ENCODE peak calls at places on chromosomes 5 and 9, in ten cellular contexts. J is endodermal cell; B is GM06990; K is fibroblast of lung; W is kidney epithelial cell; L is lung; O is activated CD8-positive, alpha-beta T cell treated with anti-CD3 and anti-CD28 coated beads for 36 hours; S is A549; X is mesothelial cell of epicardium; F is HCT116. T is an unnamed sample.
A peak's percentile ranks its signal among the peaks of the same experiment; 100 is the strongest.

GRCh38 chr5:20368581-20368980 is 380.6 kb upstream of the CDH18 start:
- DNase-seq in L (no peak), O (no peak), S (no peak), W (no peak), X (no peak), K (no peak), B (no peak), F (no peak), J (no peak), T (no peak)

GRCh38 chr5:142548739-142549275 is 137.1 kb downstream of the FGF1 start:
- DNase-seq in W (peak; percentile 82), F (peak; percentile 93), J (peak; percentile 94), X (no peak), O (peak; percentile 47), L (peak; percentile 62), K (peak; percentile 92), S (peak; percentile 79), B (peak; percentile 1), T (peak; percentile 96)

GRCh38 chr5:440413-441180 is 2.4 kb upstream of the EXOC3 start:
- DNase-seq in X (no peak), J (peak; percentile 29), F (no peak), B (no peak), S (no peak), W (no peak), K (no peak), L (no peak), O (no peak), T (no peak)

GRCh38 chr5:124161286-124161685 is 585.2 kb downstream of the ZNF608 start:
- DNase-seq in X (no peak), W (no peak), S (no peak), K (no peak), L (no peak), F (no peak), B (no peak), O (no peak), J (no peak), T (no peak)

GRCh38 chr5:115962565-115963402 is 509 bp downstream of the LVRN start:
- DNase-seq in S (no peak), K (peak; percentile 33), L (no peak), F (no peak), B (no peak), J (peak; percentile 74), X (no peak), W (no peak), O (peak; percentile 6), T (peak; percentile 52)

GRCh38 chr5:173643964-173644363 is 27.5 kb upstream of the BOD1 start:
- DNase-seq in O (peak; percentile 26), B (peak; percentile 41), L (no peak), F (no peak), W (no peak), K (peak; percentile 28), X (no peak), S (no peak), J (peak; percentile 77), T (no peak)

GRCh38 chr9:112061152-112061740 is 113.9 kb downstream of the SUSD1 start:
- DNase-seq in B (peak; percentile 65), F (peak; percentile 61), X (no peak), L (peak; percentile 57), K (peak; percentile 99), J (no peak), O (peak; percentile 65), W (peak; percentile 95), S (peak; percentile 81), T (peak; percentile 96)

GRCh38 chr9:6960777-6961176 is 203.0 kb downstream of the KDM4C start:
- DNase-seq in W (no peak), L (no peak), J (no peak), B (no peak), F (no peak), O (no peak), K (no peak), X (no peak), S (no peak), T (no peak)

GRCh38 chr5:146699729-146700430 is 178.7 kb downstream of the PPP2R2B start:
- DNase-seq in W (no peak), L (no peak), O (no peak), X (no peak), B (no peak), K (no peak), J (no peak), F (no peak), S (no peak), T (no peak)

GRCh38 chr5:163347671-163348070 is 89.7 kb upstream of the CCNG1 start:
- DNase-seq in B (no peak), W (peak; percentile 10), F (peak; percentile 51), L (peak; percentile 49), J (peak; percentile 80), K (peak; percentile 34), X (peak; percentile 31), S (peak; percentile 43), O (peak; percentile 66), T (peak; percentile 63)

GRCh38 chr5:68518286-68518685 is 302.7 kb downstream of the PIK3R1 start:
- DNase-seq in K (no peak), S (no peak), O (no peak), W (no peak), X (no peak), F (no peak), L (no peak), B (no peak), J (no peak), T (no peak)

GRCh38 chr5:56633950-56634349 is 181.4 kb upstream of the MAP3K1 start:
- DNase-seq in X (no peak), F (no peak), S (no peak), J (no peak), B (no peak), L (no peak), W (no peak), O (no peak), K (no peak), T (peak; percentile 61)

GRCh38 chr9:126902160-126902559 is 12.4 kb upstream of the RALGPS1 start:
- DNase-seq in O (no peak), L (no peak), J (no peak), S (no peak), B (no peak), K (no peak), F (no peak), X (no peak), W (no peak), T (no peak)

GRCh38 chr9:9998491-9999287 is 614.1 kb downstream of the PTPRD start:
- DNase-seq in J (peak; percentile 67), F (no peak), B (no peak), L (no peak), O (no peak), W (no peak), S (no peak), K (no peak), X (no peak), T (no peak)

GRCh38 chr9:37405350-37405749 is 17.1 kb upstream of the GRHPR start:
- DNase-seq in J (no peak), W (no peak), X (no peak), F (no peak), L (no peak), K (peak; percentile 29), S (no peak), O (no peak), B (no peak), T (no peak)
- TF ChIP-seq CTCF in J (no peak), W (no peak), X (no peak), F (no peak), L (no peak), K (no peak), S (no peak), O (no peak), B (no peak), T (no peak)

GRCh38 chr9:123724211-123724831 is 205.6 kb downstream of the DENND1A start:
- DNase-seq in O (no peak), L (no peak), F (no peak), K (peak; percentile 44), J (no peak), X (no peak), W (no peak), S (no peak), B (no peak), T (peak; percentile 57)
- TF ChIP-seq CTCF in O (no peak), L (no peak), F (peak; percentile 8), K (peak; percentile 27), J (peak; percentile 15), X (no peak), W (no peak), S (no peak), B (no peak), T (peak; percentile 13)

GRCh38 chr5:110625376-110625999 is 101.0 kb downstream of the TMEM232 start:
- DNase-seq in O (no peak), L (no peak), S (peak; percentile 7), F (peak; percentile 22), W (no peak), K (peak; percentile 43), J (no peak), X (no peak), B (no peak), T (peak; percentile 7)
- TF ChIP-seq CTCF in O (peak; percentile 47), L (no peak), S (no peak), F (peak; percentile 63), W (peak; percentile 15), K (peak; percentile 21), J (peak; percentile 83), X (peak; percentile 77), B (peak; percentile 22), T (no peak)

GRCh38 chr9:14439555-14439954 is 125.6 kb upstream of the NFIB start:
- DNase-seq in F (no peak), B (no peak), L (no peak), K (no peak), X (no peak), O (no peak), J (no peak), W (no peak), S (no peak), T (no peak)

GRCh38 chr9:14440062-14440461 is 126.1 kb upstream of the NFIB start:
- DNase-seq in W (no peak), B (no peak), F (no peak), K (no peak), L (no peak), J (no peak), X (no peak), S (no peak), O (no peak), T (no peak)

GRCh38 chr9:14438232-14438966 is 124.5 kb upstream of the NFIB start:
- DNase-seq in W (no peak), J (no peak), B (no peak), F (no peak), X (no peak), K (peak; percentile 31), O (no peak), L (no peak), S (no peak), T (no peak)

GRCh38 chr9:14445946-14446345 is 132.0 kb upstream of the NFIB start:
- DNase-seq in W (no peak), O (no peak), L (no peak), F (no peak), X (no peak), K (no peak), J (no peak), S (no peak), B (no peak), T (no peak)

DNA sequence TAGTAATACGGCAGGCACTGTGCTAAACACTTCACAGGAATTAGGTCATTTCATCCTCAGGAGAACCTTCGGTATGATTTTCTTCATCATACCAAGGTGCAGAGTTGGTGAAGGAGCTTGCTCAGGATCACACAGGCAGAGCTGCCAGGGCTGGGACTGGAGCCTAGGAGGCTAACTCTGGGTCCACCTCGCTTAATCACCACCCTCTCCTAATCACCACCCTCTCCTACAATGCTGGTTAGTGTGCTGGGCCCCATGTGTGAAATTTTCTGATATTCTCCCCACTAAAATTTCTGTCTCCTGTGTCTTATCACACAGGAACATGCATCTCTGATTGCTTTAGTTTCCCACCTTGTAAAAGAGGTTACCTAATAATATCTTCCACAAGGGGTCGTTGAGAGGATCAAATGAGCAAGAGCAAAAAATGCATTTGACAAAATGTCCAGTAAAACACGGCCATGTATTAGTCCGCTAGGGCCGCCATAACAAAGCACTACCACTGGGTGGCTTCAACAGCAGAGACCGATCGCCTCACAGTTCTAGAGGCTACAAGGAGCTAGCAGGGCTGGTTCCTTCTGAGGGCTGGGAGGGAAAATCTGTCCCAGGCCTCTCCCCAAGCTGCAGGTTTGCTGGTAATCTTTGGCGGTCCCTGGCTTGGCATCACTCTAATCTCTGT is 128.2 kb upstream of the NFIB start:
- DNase-seq in L (no peak), J (peak; percentile 86), B (no peak), O (no peak), S (peak; percentile 45), K (no peak), F (peak; percentile 72), X (no peak), W (no peak), T (no peak)
- TF ChIP-seq CTCF in L (no peak), J (peak; percentile 83), B (peak; percentile 30), O (no peak), S (peak; percentile 54), K (peak; percentile 11), F (peak; percentile 77), X (peak; percentile 46), W (peak; percentile 24), T (peak; percentile 24)

T was measured in foreskin fibroblast.